ENCODE peak calls at places on chromosome 16, in eight cellular contexts. Y is WTC11; E is uterus; V is activated effector memory CD4-positive, alpha-beta T cell treated with Interleukin-2 at 50 U/mL for 16 hours; O is mucosa of descending colon; A is A549; L is stimulated activated naive CD8-positive, alpha-beta T cell treated with anti-CD3 and anti-CD28 coated beads, Interleukin-15, amount 100 ng/mL, for 72 hours; G is NCI-H1105 treated with DMSO at 0.1 percent for 48 hours. M is an unnamed sample.

GRCh38 chr16:1830213-1830612 is 3.2 kb downstream of the FAHD1 start:
- DNase-seq in Y (no peak), E (no peak), V (no peak), O (no peak), A (no peak), L (no peak), G (no peak), M (no peak)

GRCh38 chr16:89397331-89397861 is 93.0 kb downstream of the ANKRD11 start:
- DNase-seq in Y (no peak), E (no peak), V (no peak), O (no peak), A (no peak), L (no peak), G (no peak), M (no peak)

GRCh38 chr16:2365397-2365796 is 24.9 kb upstream of the ABCA3 start:
- DNase-seq in Y (no peak), E (no peak), V (no peak), O (no peak), A (no peak), L (no peak), G (no peak), M (no peak)

GRCh38 chr16:57143125-57143965 is 42.5 kb downstream of the PSME3IP1 start:
- DNase-seq in Y (no peak), E (no peak), V (no peak), O (no peak), A (no peak), L (no peak), G (no peak), M (no peak)

GRCh38 chr16:30570621-30571443 is 682 bp downstream of the ZNF688 start:
- DNase-seq in Y (peak), E (peak), V (no peak), O (peak), A (no peak), L (no peak), G (peak), M (no peak)

GRCh38 chr16:58196898-58197313 is 1.0 kb downstream of the CSNK2A2 start:
- DNase-seq in Y (no peak), E (no peak), V (no peak), O (no peak), A (no peak), L (no peak), G (no peak), M (no peak)

GRCh38 chr16:10086620-10087019 is 95.6 kb downstream of the GRIN2A start:
- DNase-seq in Y (no peak), E (no peak), V (no peak), O (no peak), A (no peak), L (no peak), G (no peak), M (no peak)

GRCh38 chr16:50667497-50668367 is 13.4 kb downstream of the SNX20 start:
- DNase-seq in Y (no peak), E (no peak), V (no peak), O (no peak), A (no peak), L (no peak), G (no peak), M (no peak)

GRCh38 chr16:80347900-80348299 is 192.9 kb upstream of the DYNLRB2 start:
- DNase-seq in Y (no peak), E (peak), V (no peak), O (no peak), A (no peak), L (no peak), G (peak), M (no peak)

GRCh38 chr16:405548-406506 is 4.1 kb downstream of the DECR2 start:
- DNase-seq in Y (no peak), E (no peak), V (no peak), O (no peak), A (no peak), L (no peak), G (no peak), M (no peak)

GRCh38 chr16:74626741-74627416 is 20.0 kb upstream of the GLG1 start:
- DNase-seq in Y (no peak), E (no peak), V (no peak), O (no peak), A (no peak), L (peak), G (no peak), M (no peak)

GRCh38 chr16:50592996-50593395 is 44.8 kb downstream of the NKD1 start:
- DNase-seq in Y (no peak), E (no peak), V (no peak), O (no peak), A (no peak), L (no peak), G (no peak), M (no peak)

GRCh38 chr16:68416057-68417046 is 32.0 kb downstream of the SMPD3 start:
- DNase-seq in Y (no peak), E (no peak), V (no peak), O (peak), A (no peak), L (no peak), G (no peak), M (peak)

GRCh38 chr16:16008666-16009065 is 59.2 kb downstream of the ABCC1 start:
- DNase-seq in Y (no peak), E (no peak), V (no peak), O (no peak), A (no peak), L (no peak), G (no peak), M (no peak)

GRCh38 chr16:57530104-57530522 is 6.3 kb downstream of the CCDC102A start:
- DNase-seq in Y (peak), E (peak), V (peak), O (peak), A (no peak), L (peak), G (no peak), M (no peak)

GRCh38 chr16:4461250-4462085 is 13.0 kb downstream of the NMRAL1 start:
- DNase-seq in Y (peak), E (no peak), V (no peak), O (no peak), A (no peak), L (no peak), G (no peak), M (no peak)

GRCh38 chr16:70396209-70396904 is 42.5 kb downstream of the ST3GAL2 start:
- DNase-seq in Y (no peak), E (no peak), V (no peak), O (no peak), A (no peak), L (no peak), G (no peak), M (no peak)

GRCh38 chr16:25109643-25110042 is 1.9 kb upstream of the LCMT1 start:
- DNase-seq in Y (no peak), E (no peak), V (no peak), O (peak), A (peak), L (no peak), G (no peak), M (no peak)

GRCh38 chr16:4936181-4936990 is 562 bp downstream of the PPL start:
- DNase-seq in Y (peak), E (peak), V (no peak), O (peak), A (no peak), L (no peak), G (peak), M (no peak)

GRCh38 chr16:15523092-15523541 is 88.7 kb downstream of the BMERB1 start:
- DNase-seq in Y (peak), E (no peak), V (no peak), O (peak), A (no peak), L (no peak), G (no peak), M (no peak)

GRCh38 chr16:17154981-17155380 is 315.8 kb downstream of the XYLT1 start:
- DNase-seq in Y (no peak), E (no peak), V (no peak), O (no peak), A (no peak), L (no peak), G (no peak), M (no peak)

GRCh38 chr16:4653981-4654380 is 29.4 kb downstream of the MGRN1 start:
- DNase-seq in Y (no peak), E (no peak), V (no peak), O (peak), A (peak), L (no peak), G (no peak), M (no peak)

GRCh38 chr16:89721644-89722391 is 481 bp downstream of the ZNF276 start:
- DNase-seq in Y (no peak), E (peak), V (peak), O (peak), A (peak), L (peak), G (no peak), M (peak)

GRCh38 chr16:5867250-5867649 is 769.7 kb upstream of the EEF2KMT start:
- DNase-seq in Y (no peak), E (no peak), V (no peak), O (no peak), A (no peak), L (no peak), G (no peak), M (no peak)

GRCh38 chr16:12146966-12147365 is 170.4 kb downstream of the SNX29 start:
- DNase-seq in Y (no peak), E (no peak), V (no peak), O (no peak), A (no peak), L (no peak), G (no peak), M (no peak)

GRCh38 chr16:28904363-28904762 is 20.7 kb downstream of the RABEP2 start:
- DNase-seq in Y (no peak), E (no peak), V (no peak), O (no peak), A (no peak), L (no peak), G (no peak), M (no peak)

GRCh38 chr16:17294856-17295255 is 175.9 kb downstream of the XYLT1 start:
- DNase-seq in Y (no peak), E (no peak), V (no peak), O (no peak), A (no peak), L (no peak), G (no peak), M (no peak)

GRCh38 chr16:67277999-67278772 is 1.1 kb upstream of the PLEKHG4 start:
- DNase-seq in Y (no peak), E (no peak), V (no peak), O (peak), A (peak), L (no peak), G (no peak), M (no peak)

GRCh38 chr16:14179116-14179515 is 108.0 kb downstream of the MRTFB start:
- DNase-seq in Y (no peak), E (no peak), V (no peak), O (no peak), A (no peak), L (no peak), G (no peak), M (no peak)

GRCh38 chr16:50613281-50613991 is 65.2 kb downstream of the NKD1 start:
- DNase-seq in Y (no peak), E (peak), V (no peak), O (no peak), A (no peak), L (no peak), G (no peak), M (no peak)

GRCh38 chr16:11047057-11047456 is 102.7 kb downstream of the CLEC16A start:
- DNase-seq in Y (no peak), E (no peak), V (no peak), O (no peak), A (no peak), L (no peak), G (no peak), M (no peak)

GRCh38 chr16:89574681-89575246 is 794 bp upstream of the CPNE7 start:
- DNase-seq in Y (peak), E (no peak), V (peak), O (peak), A (peak), L (peak), G (no peak), M (no peak)

GRCh38 chr16:35506018-35506897 is 2046.8 kb downstream of the TP53TG3F start:
- DNase-seq in Y (no peak), E (no peak), V (no peak), O (no peak), A (peak), L (no peak), G (no peak), M (peak)

GRCh38 chr16:50303605-50304466 is 37.5 kb downstream of the ADCY7 start:
- DNase-seq in Y (no peak), E (peak), V (no peak), O (peak), A (no peak), L (no peak), G (no peak), M (no peak)

GRCh38 chr16:74111583-74111982 is 185.0 kb upstream of the PSMD7 start:
- DNase-seq in Y (no peak), E (no peak), V (no peak), O (no peak), A (no peak), L (no peak), G (no peak), M (no peak)

GRCh38 chr16:57479422-57480126 is 6.7 kb downstream of the DOK4 start:
- DNase-seq in Y (peak), E (peak), V (no peak), O (peak), A (no peak), L (no peak), G (peak), M (peak)

GRCh38 chr16:6483634-6484033 is 849.0 kb upstream of the RBFOX1 start:
- DNase-seq in Y (no peak), E (no peak), V (no peak), O (no peak), A (no peak), L (no peak), G (no peak), M (no peak)

M was measured in NCI-H510A.